ENCODE peak calls at places on chromosomes 6 and 20, in four cellular contexts. One of them, this sample, is unnamed. For H3K36me3, the result is how much of the 10 kb centered on the place peaks cover.

GRCh38 chr6:169529931-169530761 is 171.7 kb downstream of the WDR27 start:
- DNase-seq in mucosa of descending colon: peak
- DNase-seq in left ventricle myocardium inferior: no peak
- DNase-seq in heart right ventricle: no peak
- DNase-seq in this sample: peak

GRCh38 chr6:155473741-155474140 is 18.1 kb upstream of the NOX3 start:
- DNase-seq in mucosa of descending colon: no peak
- DNase-seq in left ventricle myocardium inferior: no peak
- DNase-seq in heart right ventricle: no peak
- DNase-seq in this sample: no peak

GRCh38 chr6:49649982-49650381 is 13.3 kb upstream of the RHAG start:
- DNase-seq in mucosa of descending colon: no peak
- DNase-seq in left ventricle myocardium inferior: no peak
- DNase-seq in heart right ventricle: no peak
- DNase-seq in this sample: no peak

GRCh38 chr6:29708432-29709177 is 14.6 kb upstream of the HLA-F start:
- DNase-seq in mucosa of descending colon: no peak
- DNase-seq in left ventricle myocardium inferior: no peak
- DNase-seq in heart right ventricle: no peak
- DNase-seq in this sample: no peak

GRCh38 chr6:54719633-54720032 is 126.9 kb upstream of the FAM83B start:
- DNase-seq in mucosa of descending colon: no peak
- DNase-seq in left ventricle myocardium inferior: no peak
- DNase-seq in heart right ventricle: no peak
- DNase-seq in this sample: no peak

GRCh38 chr6:1787894-1788293 is 178.2 kb downstream of the FOXC1 start:
- DNase-seq in mucosa of descending colon: no peak
- DNase-seq in left ventricle myocardium inferior: no peak
- DNase-seq in heart right ventricle: no peak
- DNase-seq in this sample: no peak

GRCh38 chr6:53058388-53058890 is 6.8 kb upstream of the FBXO9 start:
- DNase-seq in mucosa of descending colon: no peak
- DNase-seq in left ventricle myocardium inferior: no peak
- DNase-seq in heart right ventricle: no peak
- DNase-seq in this sample: no peak

GRCh38 chr6:2971420-2972218 is at the start of gene SERPINB6:
- DNase-seq in mucosa of descending colon: peak
- DNase-seq in left ventricle myocardium inferior: peak
- DNase-seq in heart right ventricle: peak
- DNase-seq in this sample: no peak

GRCh38 chr6:53567701-53568100 is 22.8 kb upstream of the GCLC start:
- DNase-seq in mucosa of descending colon: no peak
- DNase-seq in left ventricle myocardium inferior: no peak
- DNase-seq in heart right ventricle: no peak
- DNase-seq in this sample: no peak

GRCh38 chr20:60845146-60845545 is 406.9 kb upstream of the CDH4 start:
- DNase-seq in mucosa of descending colon: no peak
- DNase-seq in left ventricle myocardium inferior: no peak
- DNase-seq in heart right ventricle: no peak
- DNase-seq in this sample: no peak

GRCh38 chr6:84926756-84927155 is 162.4 kb upstream of the TBX18 start:
- DNase-seq in mucosa of descending colon: no peak
- DNase-seq in left ventricle myocardium inferior: no peak
- DNase-seq in heart right ventricle: no peak
- DNase-seq in this sample: no peak

GRCh38 chr6:111757342-111757741 is 115.9 kb downstream of the FYN start:
- DNase-seq in mucosa of descending colon: no peak
- DNase-seq in left ventricle myocardium inferior: no peak
- DNase-seq in heart right ventricle: no peak
- DNase-seq in this sample: no peak

GRCh38 chr20:32007787-32008616 is 2.2 kb upstream of the CCM2L start:
- DNase-seq in mucosa of descending colon: no peak
- DNase-seq in left ventricle myocardium inferior: peak
- DNase-seq in heart right ventricle: peak
- DNase-seq in this sample: no peak

GRCh38 chr6:118305081-118305480 is 243.0 kb upstream of the PLN start:
- DNase-seq in mucosa of descending colon: no peak
- DNase-seq in left ventricle myocardium inferior: no peak
- DNase-seq in heart right ventricle: no peak
- DNase-seq in this sample: no peak

GRCh38 chr20:46838002-46838401 is 56.6 kb upstream of the EYA2 start:
- DNase-seq in mucosa of descending colon: no peak
- DNase-seq in left ventricle myocardium inferior: no peak
- DNase-seq in heart right ventricle: no peak
- DNase-seq in this sample: no peak

GRCh38 chr6:169577974-169578373 is 123.9 kb downstream of the WDR27 start:
- DNase-seq in mucosa of descending colon: no peak
- DNase-seq in left ventricle myocardium inferior: no peak
- DNase-seq in heart right ventricle: no peak
- DNase-seq in this sample: no peak

GRCh38 chr6:131060311-131060710 is 2.7 kb downstream of the EPB41L2 start:
- DNase-seq in mucosa of descending colon: no peak
- DNase-seq in left ventricle myocardium inferior: no peak
- DNase-seq in heart right ventricle: no peak
- DNase-seq in this sample: no peak

GRCh38 chr6:32047084-32047478 is 8.9 kb downstream of the CYP21A2 start:
- DNase-seq in mucosa of descending colon: peak
- DNase-seq in left ventricle myocardium inferior: peak
- DNase-seq in heart right ventricle: peak
- DNase-seq in this sample: no peak

GRCh38 chr20:61073376-61073775 is 178.7 kb upstream of the CDH4 start:
- DNase-seq in mucosa of descending colon: no peak
- DNase-seq in left ventricle myocardium inferior: no peak
- DNase-seq in heart right ventricle: no peak
- DNase-seq in this sample: no peak

GRCh38 chr20:6074145-6074561 is 20.3 kb upstream of the LRRN4 start:
- DNase-seq in mucosa of descending colon: no peak
- DNase-seq in left ventricle myocardium inferior: no peak
- DNase-seq in heart right ventricle: no peak
- DNase-seq in this sample: no peak

GRCh38 chr20:46022411-46023147 is 6.4 kb upstream of the SLC12A5 start:
- DNase-seq in mucosa of descending colon: peak
- DNase-seq in left ventricle myocardium inferior: peak
- DNase-seq in heart right ventricle: peak
- DNase-seq in this sample: no peak

GRCh38 chr6:57159127-57159526 is 13.0 kb upstream of the BAG2 start:
- DNase-seq in mucosa of descending colon: no peak
- DNase-seq in left ventricle myocardium inferior: no peak
- DNase-seq in heart right ventricle: no peak
- DNase-seq in this sample: no peak

GRCh38 chr6:7136859-7137334 is 29.1 kb downstream of the RREB1 start:
- DNase-seq in mucosa of descending colon: no peak
- DNase-seq in left ventricle myocardium inferior: no peak
- DNase-seq in heart right ventricle: no peak
- DNase-seq in this sample: no peak

GRCh38 chr6:36781669-36782068 is 57.6 kb downstream of the CPNE5 start:
- DNase-seq in mucosa of descending colon: no peak
- DNase-seq in left ventricle myocardium inferior: no peak
- DNase-seq in heart right ventricle: no peak
- DNase-seq in this sample: no peak

DNA sequence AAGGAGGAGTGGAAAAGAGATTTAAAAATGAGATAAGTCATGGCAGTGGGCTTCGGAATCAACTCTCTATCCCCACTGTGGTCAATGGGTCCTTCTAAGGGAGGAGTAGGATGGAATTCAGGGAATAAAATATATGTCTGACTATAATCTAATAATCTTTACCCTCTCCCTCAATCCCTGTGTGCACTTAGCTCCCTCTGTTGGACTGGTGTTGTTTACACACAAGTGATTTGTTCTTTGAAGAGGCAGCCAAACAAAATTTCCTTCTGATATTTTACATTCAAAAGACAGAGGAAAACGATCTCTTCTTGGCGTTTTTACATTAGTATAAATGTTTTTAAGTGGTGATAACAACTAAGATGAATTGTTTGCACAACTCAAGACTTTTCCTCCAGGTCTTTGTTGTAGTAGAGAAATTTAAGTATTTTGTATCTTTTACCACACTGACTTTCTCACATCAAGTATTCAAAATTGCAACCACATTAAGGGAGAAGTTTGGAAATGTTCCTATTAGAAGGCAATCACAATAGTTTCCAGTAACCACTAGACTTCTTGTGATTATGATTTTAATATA is 317.7 kb downstream of the CENPW start:
- DNase-seq in mucosa of descending colon: no peak
- DNase-seq in left ventricle myocardium inferior: no peak
- DNase-seq in heart right ventricle: no peak
- DNase-seq in this sample: peak
- TF ChIP-seq CTCF in mucosa of descending colon: no peak
- TF ChIP-seq CTCF in left ventricle myocardium inferior: peak
- TF ChIP-seq CTCF in heart right ventricle: no peak
- TF ChIP-seq CTCF in this sample: peak

GRCh38 chr20:57680934-57681914 is 28.6 kb downstream of the PMEPA1 start:
- DNase-seq in mucosa of descending colon: no peak
- DNase-seq in left ventricle myocardium inferior: no peak
- DNase-seq in heart right ventricle: no peak
- DNase-seq in this sample: no peak

GRCh38 chr20:57679113-57679512 is 30.7 kb downstream of the PMEPA1 start:
- DNase-seq in mucosa of descending colon: no peak
- DNase-seq in left ventricle myocardium inferior: no peak
- DNase-seq in heart right ventricle: no peak
- DNase-seq in this sample: no peak

GRCh38 chr20:57682184-57683038 is 27.4 kb downstream of the PMEPA1 start:
- DNase-seq in mucosa of descending colon: no peak
- DNase-seq in left ventricle myocardium inferior: no peak
- DNase-seq in heart right ventricle: no peak
- DNase-seq in this sample: no peak

GRCh38 chr20:57678340-57678739 is 31.5 kb downstream of the PMEPA1 start:
- DNase-seq in mucosa of descending colon: no peak
- DNase-seq in left ventricle myocardium inferior: no peak
- DNase-seq in heart right ventricle: no peak
- DNase-seq in this sample: no peak

DNA sequence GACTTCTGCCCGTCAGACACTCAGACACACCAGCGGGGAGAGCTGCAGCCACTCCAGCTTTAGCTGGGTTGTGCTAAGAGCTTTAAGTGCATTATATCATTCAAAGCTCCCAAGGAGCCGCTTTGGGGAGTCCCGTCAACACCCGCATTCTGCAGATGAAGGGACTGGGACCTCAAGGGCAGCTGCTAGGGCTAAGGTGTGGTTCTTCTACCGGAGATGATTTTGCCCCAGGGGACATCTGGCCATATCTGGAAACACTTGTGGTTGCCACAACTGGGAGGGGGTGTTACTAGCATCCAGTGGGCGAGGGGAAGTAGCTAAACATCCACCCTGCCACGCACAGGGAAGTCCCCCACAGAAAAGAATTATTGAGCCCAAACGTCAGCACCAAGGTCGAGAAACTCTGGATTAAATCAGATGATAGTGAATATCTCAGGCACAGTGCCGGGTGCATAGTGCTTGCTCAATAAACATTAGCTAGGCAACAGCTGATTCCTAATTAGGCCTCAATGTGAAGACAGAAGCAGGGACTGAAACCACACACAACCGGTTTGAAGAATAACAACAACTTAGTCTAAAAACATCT is 29.6 kb downstream of the PMEPA1 start:
- DNase-seq in mucosa of descending colon: no peak
- DNase-seq in left ventricle myocardium inferior: no peak
- DNase-seq in heart right ventricle: no peak
- DNase-seq in this sample: no peak
- H3K4me3 ChIP-seq in mucosa of descending colon: no peak
- H3K4me3 ChIP-seq in left ventricle myocardium inferior: no peak
- H3K4me3 ChIP-seq in heart right ventricle: no peak
- H3K4me3 ChIP-seq in this sample: no peak

GRCh38 chr6:39642300-39642699 is 82.9 kb downstream of the KIF6 start:
- DNase-seq in mucosa of descending colon: no peak
- DNase-seq in left ventricle myocardium inferior: no peak
- DNase-seq in heart right ventricle: no peak
- DNase-seq in this sample: no peak
- H3K36me3 ChIP-seq in mucosa of descending colon: under half
- H3K36me3 ChIP-seq in left ventricle myocardium inferior: under half
- H3K36me3 ChIP-seq in heart right ventricle: under half
- H3K36me3 ChIP-seq in this sample: under half

GRCh38 chr6:76862966-76863365 is 600.3 kb downstream of the HTR1B start:
- DNase-seq in mucosa of descending colon: no peak
- DNase-seq in left ventricle myocardium inferior: no peak
- DNase-seq in heart right ventricle: no peak
- DNase-seq in this sample: no peak

GRCh38 chr6:76856065-76856464 is 607.2 kb downstream of the HTR1B start:
- DNase-seq in mucosa of descending colon: no peak
- DNase-seq in left ventricle myocardium inferior: no peak
- DNase-seq in heart right ventricle: no peak
- DNase-seq in this sample: no peak

GRCh38 chr6:76866091-76866490 is 597.2 kb downstream of the HTR1B start:
- DNase-seq in mucosa of descending colon: no peak
- DNase-seq in left ventricle myocardium inferior: no peak
- DNase-seq in heart right ventricle: no peak
- DNase-seq in this sample: no peak

GRCh38 chr6:76867182-76867581 is 596.1 kb downstream of the HTR1B start:
- DNase-seq in mucosa of descending colon: no peak
- DNase-seq in left ventricle myocardium inferior: no peak
- DNase-seq in heart right ventricle: no peak
- DNase-seq in this sample: no peak

DNA sequence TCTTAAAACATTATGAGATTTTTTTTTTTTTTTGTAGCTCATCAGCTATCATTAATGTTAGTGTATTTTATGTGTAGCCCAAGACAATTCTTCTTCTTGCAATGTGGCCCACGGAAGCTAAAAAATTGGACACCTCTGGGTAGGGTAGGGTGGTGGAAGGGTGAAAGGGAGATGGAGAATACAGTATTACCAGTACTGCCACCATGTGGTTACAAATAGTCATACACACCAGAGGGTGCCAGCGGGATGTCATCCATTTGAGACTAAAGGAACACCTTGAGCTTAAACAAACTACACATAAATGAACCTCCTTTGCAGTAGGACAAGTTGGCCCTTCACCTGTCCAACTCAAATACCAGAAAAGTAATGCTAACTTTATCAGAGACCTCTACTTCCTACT is 601.9 kb downstream of the HTR1B start:
- DNase-seq in mucosa of descending colon: no peak
- DNase-seq in left ventricle myocardium inferior: no peak
- DNase-seq in heart right ventricle: no peak
- DNase-seq in this sample: no peak
- TF ChIP-seq CTCF in mucosa of descending colon: no peak
- TF ChIP-seq CTCF in left ventricle myocardium inferior: peak
- TF ChIP-seq CTCF in heart right ventricle: no peak
- TF ChIP-seq CTCF in this sample: peak

GRCh38 chr6:35181313-35181932 is 32.3 kb upstream of the SCUBE3 start:
- DNase-seq in mucosa of descending colon: no peak
- DNase-seq in left ventricle myocardium inferior: no peak
- DNase-seq in heart right ventricle: no peak
- DNase-seq in this sample: no peak
- H3K4me3 ChIP-seq in mucosa of descending colon: no peak
- H3K4me3 ChIP-seq in left ventricle myocardium inferior: no peak
- H3K4me3 ChIP-seq in heart right ventricle: no peak
- H3K4me3 ChIP-seq in this sample: no peak

This sample was measured in kidney epithelial cell.